ENCODE peak calls at places on chromosomes 7 and 10, in four cellular contexts. One of them, this sample, is unnamed.

GRCh38 chr10:117546630-117547300 is 4.2 kb downstream of the EMX2 start:
- DNase-seq in NCI-H460: no peak
- DNase-seq in cardiac muscle cell: no peak
- DNase-seq in Calu3: no peak
- DNase-seq in this sample: no peak

GRCh38 chr10:8508882-8509281 is 454.4 kb downstream of the GATA3 start:
- DNase-seq in NCI-H460: no peak
- DNase-seq in cardiac muscle cell: no peak
- DNase-seq in Calu3: no peak
- DNase-seq in this sample: no peak

GRCh38 chr10:36336315-36336714 is 694.2 kb upstream of the FZD8 start:
- DNase-seq in NCI-H460: no peak
- DNase-seq in cardiac muscle cell: peak
- DNase-seq in Calu3: no peak
- DNase-seq in this sample: no peak

GRCh38 chr10:14250496-14250895 is 80.2 kb downstream of the FRMD4A start:
- DNase-seq in NCI-H460: no peak
- DNase-seq in cardiac muscle cell: no peak
- DNase-seq in Calu3: no peak
- DNase-seq in this sample: no peak

GRCh38 chr10:130570119-130570518 is 433.9 kb downstream of the GLRX3 start:
- DNase-seq in NCI-H460: no peak
- DNase-seq in cardiac muscle cell: no peak
- DNase-seq in Calu3: no peak
- DNase-seq in this sample: no peak

GRCh38 chr10:133329401-133330202 is 7.1 kb downstream of the CALY start:
- DNase-seq in NCI-H460: peak
- DNase-seq in cardiac muscle cell: peak
- DNase-seq in Calu3: peak
- DNase-seq in this sample: peak

GRCh38 chr7:138000081-138000701 is 1.7 kb downstream of the CREB3L2 start:
- DNase-seq in NCI-H460: peak
- DNase-seq in cardiac muscle cell: peak
- DNase-seq in Calu3: no peak
- DNase-seq in this sample: no peak

GRCh38 chr10:103762166-103762565 is 93.2 kb downstream of the SH3PXD2A start:
- DNase-seq in NCI-H460: no peak
- DNase-seq in cardiac muscle cell: no peak
- DNase-seq in Calu3: no peak
- DNase-seq in this sample: no peak

GRCh38 chr10:131751827-131752775 is 148.7 kb upstream of the PPP2R2D start:
- DNase-seq in NCI-H460: no peak
- DNase-seq in cardiac muscle cell: no peak
- DNase-seq in Calu3: peak
- DNase-seq in this sample: no peak

GRCh38 chr7:94396606-94397005 is 1.9 kb downstream of the COL1A2 start:
- DNase-seq in NCI-H460: no peak
- DNase-seq in cardiac muscle cell: peak
- DNase-seq in Calu3: no peak
- DNase-seq in this sample: no peak

GRCh38 chr7:111138196-111138569 is 47.3 kb downstream of the LRRN3 start:
- DNase-seq in NCI-H460: no peak
- DNase-seq in cardiac muscle cell: peak
- DNase-seq in Calu3: peak
- DNase-seq in this sample: no peak

GRCh38 chr10:79342295-79342761 is 4.9 kb upstream of the PPIF start:
- DNase-seq in NCI-H460: no peak
- DNase-seq in cardiac muscle cell: no peak
- DNase-seq in Calu3: no peak
- DNase-seq in this sample: no peak

GRCh38 chr10:120969219-120969645 is 118.1 kb downstream of the WDR11 start:
- DNase-seq in NCI-H460: no peak
- DNase-seq in cardiac muscle cell: peak
- DNase-seq in Calu3: no peak
- DNase-seq in this sample: no peak

GRCh38 chr7:140653319-140654108 is 12.9 kb upstream of the DENND2A start:
- DNase-seq in NCI-H460: peak
- DNase-seq in cardiac muscle cell: peak
- DNase-seq in Calu3: peak
- DNase-seq in this sample: peak

GRCh38 chr10:78904196-78904595 is 164.6 kb upstream of the ZMIZ1 start:
- DNase-seq in NCI-H460: no peak
- DNase-seq in cardiac muscle cell: no peak
- DNase-seq in Calu3: no peak
- DNase-seq in this sample: no peak

GRCh38 chr10:27564880-27565279 is 60.8 kb downstream of the RAB18 start:
- DNase-seq in NCI-H460: no peak
- DNase-seq in cardiac muscle cell: no peak
- DNase-seq in Calu3: no peak
- DNase-seq in this sample: no peak

GRCh38 chr10:7409045-7409731 is 1.6 kb downstream of the SFMBT2 start:
- DNase-seq in NCI-H460: no peak
- DNase-seq in cardiac muscle cell: peak
- DNase-seq in Calu3: no peak
- DNase-seq in this sample: no peak

GRCh38 chr7:40698214-40698920 is 563.6 kb downstream of the SUGCT start:
- DNase-seq in NCI-H460: no peak
- DNase-seq in cardiac muscle cell: no peak
- DNase-seq in Calu3: no peak
- DNase-seq in this sample: no peak

GRCh38 chr10:26486985-26487850 is 49.1 kb downstream of the APBB1IP start:
- DNase-seq in NCI-H460: peak
- DNase-seq in cardiac muscle cell: peak
- DNase-seq in Calu3: peak
- DNase-seq in this sample: no peak

GRCh38 chr10:121592155-121592890 is 5.9 kb downstream of the FGFR2 start:
- DNase-seq in NCI-H460: no peak
- DNase-seq in cardiac muscle cell: no peak
- DNase-seq in Calu3: no peak
- DNase-seq in this sample: peak

GRCh38 chr10:29083096-29083495 is 205.8 kb upstream of the LYZL1 start:
- DNase-seq in NCI-H460: no peak
- DNase-seq in cardiac muscle cell: no peak
- DNase-seq in Calu3: no peak
- DNase-seq in this sample: no peak

GRCh38 chr7:45917658-45918057 is 3.4 kb downstream of the IGFBP3 start:
- DNase-seq in NCI-H460: peak
- DNase-seq in cardiac muscle cell: peak
- DNase-seq in Calu3: peak
- DNase-seq in this sample: peak

GRCh38 chr7:35787925-35788324 is 12.9 kb upstream of the SEPTIN7 start:
- DNase-seq in NCI-H460: no peak
- DNase-seq in cardiac muscle cell: no peak
- DNase-seq in Calu3: no peak
- DNase-seq in this sample: no peak

GRCh38 chr10:90884414-90884813 is 12.6 kb downstream of the RPP30 start:
- DNase-seq in NCI-H460: no peak
- DNase-seq in cardiac muscle cell: peak
- DNase-seq in Calu3: no peak
- DNase-seq in this sample: no peak

GRCh38 chr7:85682819-85683218 is 496.0 kb upstream of the SEMA3D start:
- DNase-seq in NCI-H460: no peak
- DNase-seq in cardiac muscle cell: peak
- DNase-seq in Calu3: no peak
- DNase-seq in this sample: no peak

GRCh38 chr7:47453093-47454056 is 128.5 kb downstream of the TNS3 start:
- DNase-seq in NCI-H460: no peak
- DNase-seq in cardiac muscle cell: peak
- DNase-seq in Calu3: no peak
- DNase-seq in this sample: no peak

GRCh38 chr10:97718659-97719142 is 5.2 kb downstream of the MARVELD1 start:
- DNase-seq in NCI-H460: peak
- DNase-seq in cardiac muscle cell: peak
- DNase-seq in Calu3: peak
- DNase-seq in this sample: peak

GRCh38 chr7:141359740-141360413 is 191.3 kb upstream of the AGK start:
- DNase-seq in NCI-H460: no peak
- DNase-seq in cardiac muscle cell: peak
- DNase-seq in Calu3: no peak
- DNase-seq in this sample: no peak

This sample was measured in HuH-7.